ENCODE peak calls at places on chromosomes 4 and X, in seven cellular contexts. E is NCI-H1105, U is NCI-H2227 treated with DMSO at 0.1 percent for 48 hours, X is head of caudate nucleus, I is right cardiac atrium, D is nucleus accumbens, B is choroid plexus epithelial cell. T is an unnamed sample.

GRCh38 chrX:115023139-115023538 is 5.7 kb upstream of the IL13RA2 start:
- DNase-seq in B (peak; percentile 52), D (no peak), X (no peak), U (no peak), E (no peak), I (no peak), T (peak; percentile 1)

GRCh38 chr4:156792462-156793085 is 179.0 kb downstream of the PDGFC start:
- DNase-seq in U (no peak), B (no peak), X (no peak), E (no peak), D (no peak), I (no peak), T (no peak)

GRCh38 chr4:113878718-113879117 is 100.7 kb downstream of the ARSJ start:
- DNase-seq in E (no peak), I (no peak), B (peak; percentile 62), D (no peak), X (no peak), U (peak; percentile 30), T (peak; percentile 72)

GRCh38 chr4:187436251-187436650 is 559.3 kb upstream of the ZFP42 start:
- DNase-seq in X (no peak), E (no peak), U (no peak), B (no peak), I (no peak), D (no peak), T (no peak)

GRCh38 chr4:156968479-156968984 is 3.1 kb downstream of the PDGFC start:
- DNase-seq in E (peak; percentile 28), U (peak; percentile 60), I (peak; percentile 38), B (peak; percentile 91), D (peak; percentile 42), X (peak; percentile 63), T (peak; percentile 92)

GRCh38 chrX:28966335-28966734 is 379.1 kb downstream of the IL1RAPL1 start:
- DNase-seq in E (no peak), X (no peak), U (no peak), D (no peak), I (no peak), B (peak; percentile 13), T (no peak)

GRCh38 chr4:22692736-22693135 is at the start of gene GBA3:
- DNase-seq in B (no peak), U (no peak), I (no peak), E (peak; percentile 8), D (no peak), X (no peak), T (no peak)

GRCh38 chrX:114071412-114071811 is 512.5 kb upstream of the HTR2C start:
- DNase-seq in U (no peak), E (no peak), D (no peak), X (no peak), B (no peak), I (no peak), T (no peak)

GRCh38 chr4:128286474-128287158 is 997 bp downstream of the PGRMC2 start:
- DNase-seq in U (peak; percentile 9), X (no peak), E (no peak), B (peak; percentile 80), I (no peak), D (no peak), T (peak; percentile 69)

GRCh38 chrX:50403903-50404302 is 66.7 kb downstream of the DGKK start:
- DNase-seq in B (no peak), I (no peak), D (no peak), U (no peak), X (no peak), E (no peak), T (no peak)

GRCh38 chr4:101039367-101039766 is 308.0 kb downstream of the PPP3CA start:
- DNase-seq in I (no peak), X (no peak), U (no peak), D (no peak), B (no peak), E (no peak), T (no peak)

GRCh38 chr4:89411539-89411938 is 103.9 kb upstream of the GPRIN3 start:
- DNase-seq in D (no peak), U (no peak), B (no peak), E (no peak), I (no peak), X (no peak), T (no peak)

GRCh38 chr4:13248621-13249298 is 235.4 kb downstream of the RAB28 start:
- DNase-seq in X (no peak), D (no peak), B (peak; percentile 53), U (no peak), E (no peak), I (no peak), T (no peak)

GRCh38 chr4:16196482-16197393 is 29.5 kb downstream of the TAPT1 start:
- DNase-seq in B (peak; percentile 86), E (no peak), U (no peak), D (no peak), I (no peak), X (no peak), T (peak; percentile 92)

GRCh38 chr4:80740375-80740774 is 290.1 kb upstream of the BMP3 start:
- DNase-seq in X (no peak), E (no peak), D (no peak), I (no peak), U (no peak), B (no peak), T (no peak)

T was measured in left kidney.